ENCODE peak calls at places on chromosome 18, in seven cellular contexts. One of them, this sample, is unnamed.

GRCh38 chr18:8501044-8501443 is 108.2 kb upstream of the RAB12 start:
- DNase-seq in body of pancreas: no peak
- DNase-seq in PC-9: no peak
- DNase-seq in HCT116: no peak
- DNase-seq in left lung: no peak
- DNase-seq in CD8-positive, alpha-beta T cell: no peak
- DNase-seq in heart right ventricle: no peak
- DNase-seq in this sample: no peak

GRCh38 chr18:46462523-46462922 is 194.5 kb downstream of the LOXHD1 start:
- DNase-seq in heart right ventricle: no peak
- DNase-seq in left lung: no peak
- DNase-seq in HCT116: no peak
- DNase-seq in PC-9: no peak
- DNase-seq in CD8-positive, alpha-beta T cell: no peak
- DNase-seq in body of pancreas: no peak
- DNase-seq in this sample: no peak

GRCh38 chr18:8300749-8301148 is 308.5 kb upstream of the RAB12 start:
- DNase-seq in PC-9: no peak
- DNase-seq in left lung: no peak
- DNase-seq in CD8-positive, alpha-beta T cell: no peak
- DNase-seq in body of pancreas: no peak
- DNase-seq in heart right ventricle: no peak
- DNase-seq in HCT116: no peak
- DNase-seq in this sample: no peak

GRCh38 chr18:8329186-8329771 is 280.0 kb upstream of the RAB12 start:
- DNase-seq in heart right ventricle: no peak
- DNase-seq in PC-9: peak; percentile 94
- DNase-seq in CD8-positive, alpha-beta T cell: no peak
- DNase-seq in HCT116: no peak
- DNase-seq in left lung: no peak
- DNase-seq in body of pancreas: no peak
- DNase-seq in this sample: no peak

GRCh38 chr18:37385846-37386435 is 179.7 kb downstream of the CELF4 start:
- DNase-seq in heart right ventricle: no peak
- DNase-seq in HCT116: peak; percentile 24
- DNase-seq in PC-9: no peak
- DNase-seq in CD8-positive, alpha-beta T cell: no peak
- DNase-seq in left lung: no peak
- DNase-seq in body of pancreas: no peak
- DNase-seq in this sample: peak; percentile 20

GRCh38 chr18:10312316-10313015 is 142.0 kb upstream of the APCDD1 start:
- DNase-seq in body of pancreas: no peak
- DNase-seq in heart right ventricle: no peak
- DNase-seq in PC-9: no peak
- DNase-seq in CD8-positive, alpha-beta T cell: no peak
- DNase-seq in HCT116: no peak
- DNase-seq in left lung: no peak
- DNase-seq in this sample: no peak

GRCh38 chr18:27656167-27656778 is 471.2 kb upstream of the CHST9 start:
- DNase-seq in PC-9: no peak
- DNase-seq in CD8-positive, alpha-beta T cell: no peak
- DNase-seq in left lung: no peak
- DNase-seq in heart right ventricle: no peak
- DNase-seq in body of pancreas: no peak
- DNase-seq in HCT116: no peak
- DNase-seq in this sample: peak; percentile 16

GRCh38 chr18:13375302-13376255 is 157.0 kb downstream of the LDLRAD4 start:
- DNase-seq in body of pancreas: peak; percentile 37
- DNase-seq in HCT116: peak; percentile 48
- DNase-seq in left lung: peak; percentile 79
- DNase-seq in PC-9: no peak
- DNase-seq in CD8-positive, alpha-beta T cell: no peak
- DNase-seq in heart right ventricle: peak; percentile 76
- DNase-seq in this sample: peak; percentile 90

GRCh38 chr18:12086249-12086648 is 7.4 kb upstream of the ANKRD62 start:
- DNase-seq in body of pancreas: peak; percentile 98
- DNase-seq in PC-9: peak; percentile 36
- DNase-seq in left lung: peak; percentile 82
- DNase-seq in CD8-positive, alpha-beta T cell: no peak
- DNase-seq in HCT116: no peak
- DNase-seq in heart right ventricle: no peak
- DNase-seq in this sample: no peak

GRCh38 chr18:58091099-58091611 is 47.1 kb downstream of the NEDD4L start:
- DNase-seq in body of pancreas: peak; percentile 71
- DNase-seq in CD8-positive, alpha-beta T cell: no peak
- DNase-seq in left lung: no peak
- DNase-seq in HCT116: peak; percentile 4
- DNase-seq in PC-9: peak; percentile 90
- DNase-seq in heart right ventricle: no peak
- DNase-seq in this sample: peak; percentile 46

GRCh38 chr18:3985664-3986063 is 469.4 kb downstream of the DLGAP1 start:
- DNase-seq in body of pancreas: no peak
- DNase-seq in CD8-positive, alpha-beta T cell: no peak
- DNase-seq in PC-9: no peak
- DNase-seq in HCT116: no peak
- DNase-seq in left lung: no peak
- DNase-seq in heart right ventricle: no peak
- DNase-seq in this sample: peak; percentile 64

GRCh38 chr18:36813753-36814130 is 15.1 kb downstream of the TPGS2 start:
- DNase-seq in PC-9: no peak
- DNase-seq in heart right ventricle: no peak
- DNase-seq in body of pancreas: no peak
- DNase-seq in left lung: no peak
- DNase-seq in CD8-positive, alpha-beta T cell: no peak
- DNase-seq in HCT116: no peak
- DNase-seq in this sample: no peak

GRCh38 chr18:7987284-7987976 is 420.3 kb downstream of the PTPRM start:
- DNase-seq in PC-9: no peak
- DNase-seq in left lung: no peak
- DNase-seq in CD8-positive, alpha-beta T cell: no peak
- DNase-seq in body of pancreas: no peak
- DNase-seq in heart right ventricle: no peak
- DNase-seq in HCT116: no peak
- DNase-seq in this sample: peak; percentile 20

GRCh38 chr18:74742573-74742972 is 144.9 kb downstream of the ZNF407 start:
- DNase-seq in HCT116: no peak
- DNase-seq in CD8-positive, alpha-beta T cell: no peak
- DNase-seq in PC-9: no peak
- DNase-seq in heart right ventricle: no peak
- DNase-seq in left lung: no peak
- DNase-seq in body of pancreas: no peak
- DNase-seq in this sample: no peak

GRCh38 chr18:57542801-57543427 is 43.6 kb downstream of the FECH start:
- DNase-seq in PC-9: no peak
- DNase-seq in CD8-positive, alpha-beta T cell: no peak
- DNase-seq in left lung: no peak
- DNase-seq in body of pancreas: no peak
- DNase-seq in HCT116: no peak
- DNase-seq in heart right ventricle: no peak
- DNase-seq in this sample: no peak

GRCh38 chr18:8608795-8609673 is at the start of gene RAB12:
- DNase-seq in body of pancreas: peak; percentile 86
- DNase-seq in HCT116: peak; percentile 51
- DNase-seq in left lung: peak; percentile 98
- DNase-seq in heart right ventricle: peak; percentile 87
- DNase-seq in CD8-positive, alpha-beta T cell: peak; percentile 72
- DNase-seq in PC-9: peak; percentile 50
- DNase-seq in this sample: peak; percentile 85

GRCh38 chr18:11847811-11848210 is 3.4 kb upstream of the CHMP1B start:
- DNase-seq in body of pancreas: no peak
- DNase-seq in HCT116: no peak
- DNase-seq in heart right ventricle: no peak
- DNase-seq in CD8-positive, alpha-beta T cell: no peak
- DNase-seq in left lung: no peak
- DNase-seq in PC-9: no peak
- DNase-seq in this sample: no peak

GRCh38 chr18:2850816-2851215 is 4.0 kb downstream of the EMILIN2 start:
- DNase-seq in PC-9: peak; percentile 56
- DNase-seq in CD8-positive, alpha-beta T cell: no peak
- DNase-seq in body of pancreas: no peak
- DNase-seq in heart right ventricle: no peak
- DNase-seq in left lung: no peak
- DNase-seq in HCT116: no peak
- DNase-seq in this sample: no peak

GRCh38 chr18:41391616-41392610 is 563.1 kb upstream of the PIK3C3 start:
- DNase-seq in body of pancreas: peak; percentile 48
- DNase-seq in left lung: peak; percentile 63
- DNase-seq in HCT116: no peak
- DNase-seq in CD8-positive, alpha-beta T cell: no peak
- DNase-seq in heart right ventricle: peak; percentile 12
- DNase-seq in PC-9: no peak
- DNase-seq in this sample: peak; percentile 4

GRCh38 chr18:23964282-23965238 is 50.0 kb upstream of the TTC39C start:
- DNase-seq in PC-9: no peak
- DNase-seq in body of pancreas: peak; percentile 37
- DNase-seq in HCT116: peak; percentile 55
- DNase-seq in left lung: no peak
- DNase-seq in heart right ventricle: no peak
- DNase-seq in CD8-positive, alpha-beta T cell: peak; percentile 43
- DNase-seq in this sample: no peak

GRCh38 chr18:27544211-27544610 is 359.1 kb upstream of the CHST9 start:
- DNase-seq in HCT116: no peak
- DNase-seq in PC-9: no peak
- DNase-seq in left lung: no peak
- DNase-seq in CD8-positive, alpha-beta T cell: no peak
- DNase-seq in heart right ventricle: no peak
- DNase-seq in body of pancreas: no peak
- DNase-seq in this sample: no peak

GRCh38 chr18:61735564-61736102 is 157.2 kb downstream of the RNF152 start:
- DNase-seq in heart right ventricle: no peak
- DNase-seq in PC-9: no peak
- DNase-seq in body of pancreas: peak; percentile 60
- DNase-seq in CD8-positive, alpha-beta T cell: no peak
- DNase-seq in HCT116: no peak
- DNase-seq in left lung: no peak
- DNase-seq in this sample: no peak

GRCh38 chr18:3273042-3273441 is 11.1 kb downstream of the MYL12B start:
- DNase-seq in PC-9: no peak
- DNase-seq in CD8-positive, alpha-beta T cell: no peak
- DNase-seq in heart right ventricle: no peak
- DNase-seq in HCT116: no peak
- DNase-seq in body of pancreas: no peak
- DNase-seq in left lung: no peak
- DNase-seq in this sample: no peak

GRCh38 chr18:64134044-64134757 is 14.7 kb downstream of the LINC00305 start:
- DNase-seq in PC-9: peak; percentile 88
- DNase-seq in heart right ventricle: no peak
- DNase-seq in HCT116: no peak
- DNase-seq in CD8-positive, alpha-beta T cell: no peak
- DNase-seq in left lung: no peak
- DNase-seq in body of pancreas: no peak
- DNase-seq in this sample: peak; percentile 10

GRCh38 chr18:2923464-2923863 is 76.7 kb downstream of the EMILIN2 start:
- DNase-seq in PC-9: no peak
- DNase-seq in heart right ventricle: no peak
- DNase-seq in HCT116: no peak
- DNase-seq in CD8-positive, alpha-beta T cell: no peak
- DNase-seq in left lung: no peak
- DNase-seq in body of pancreas: no peak
- DNase-seq in this sample: no peak

GRCh38 chr18:59900222-59901128 is 679 bp downstream of the PMAIP1 start:
- DNase-seq in heart right ventricle: no peak
- DNase-seq in body of pancreas: peak; percentile 49
- DNase-seq in left lung: peak; percentile 81
- DNase-seq in PC-9: peak; percentile 67
- DNase-seq in HCT116: no peak
- DNase-seq in CD8-positive, alpha-beta T cell: peak; percentile 30
- DNase-seq in this sample: peak; percentile 43

GRCh38 chr18:46073474-46074331 is 1.6 kb upstream of the PSTPIP2 start:
- DNase-seq in CD8-positive, alpha-beta T cell: no peak
- DNase-seq in PC-9: peak; percentile 65
- DNase-seq in heart right ventricle: peak; percentile 64
- DNase-seq in HCT116: peak; percentile 51
- DNase-seq in left lung: no peak
- DNase-seq in body of pancreas: peak; percentile 44
- DNase-seq in this sample: no peak

GRCh38 chr18:48569139-48569914 is 30.5 kb downstream of the CTIF start:
- DNase-seq in left lung: no peak
- DNase-seq in body of pancreas: no peak
- DNase-seq in CD8-positive, alpha-beta T cell: no peak
- DNase-seq in heart right ventricle: no peak
- DNase-seq in HCT116: no peak
- DNase-seq in PC-9: no peak
- DNase-seq in this sample: no peak
- H3K27ac ChIP-seq in left lung: no peak overlapping the region
- H3K27ac ChIP-seq in body of pancreas: no peak overlapping the region
- H3K27ac ChIP-seq in CD8-positive, alpha-beta T cell: no peak overlapping the region
- H3K27ac ChIP-seq in heart right ventricle: no peak overlapping the region
- H3K27ac ChIP-seq in HCT116: no peak overlapping the region
- H3K27ac ChIP-seq in PC-9: no peak overlapping the region
- H3K27ac ChIP-seq in this sample: no peak overlapping the region

DNA sequence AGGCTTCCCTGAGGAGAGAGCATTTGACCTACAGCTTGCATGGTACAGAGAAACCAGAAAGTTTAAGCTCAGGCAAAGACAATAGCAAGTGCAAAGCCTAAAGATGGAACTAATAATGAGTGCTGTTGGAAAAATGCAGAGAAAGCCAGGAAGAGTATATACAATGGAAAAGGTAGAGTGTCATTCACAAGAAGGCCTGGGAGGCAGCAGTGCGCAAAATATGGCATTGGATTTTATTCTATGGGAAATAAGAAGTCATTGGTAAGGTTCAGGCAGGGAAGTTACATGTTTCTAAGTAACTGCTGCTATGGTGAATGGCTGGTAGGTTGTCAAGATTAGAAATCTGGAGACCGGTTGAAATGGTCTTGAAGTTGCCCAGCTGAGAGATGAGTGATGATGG is 2167.3 kb upstream of the CELF4 start:
- DNase-seq in CD8-positive, alpha-beta T cell: no peak
- DNase-seq in HCT116: no peak
- DNase-seq in body of pancreas: no peak
- DNase-seq in heart right ventricle: no peak
- DNase-seq in PC-9: no peak
- DNase-seq in left lung: no peak
- DNase-seq in this sample: no peak
- TF ChIP-seq CTCF in CD8-positive, alpha-beta T cell: no peak
- TF ChIP-seq CTCF in HCT116: peak; percentile 31
- TF ChIP-seq CTCF in body of pancreas: no peak
- TF ChIP-seq CTCF in heart right ventricle: no peak
- TF ChIP-seq CTCF in PC-9: no peak
- TF ChIP-seq CTCF in left lung: no peak
- TF ChIP-seq CTCF in this sample: no peak

GRCh38 chr18:56139792-56140254 is 498.6 kb downstream of the TXNL1 start:
- DNase-seq in left lung: no peak
- DNase-seq in CD8-positive, alpha-beta T cell: no peak
- DNase-seq in body of pancreas: peak; percentile 13
- DNase-seq in heart right ventricle: no peak
- DNase-seq in HCT116: no peak
- DNase-seq in PC-9: no peak
- DNase-seq in this sample: no peak
- H3K27ac ChIP-seq in left lung: peak overlapping the region; percentile 17
- H3K27ac ChIP-seq in CD8-positive, alpha-beta T cell: no peak overlapping the region
- H3K27ac ChIP-seq in body of pancreas: no peak overlapping the region
- H3K27ac ChIP-seq in heart right ventricle: no peak overlapping the region
- H3K27ac ChIP-seq in HCT116: no peak overlapping the region
- H3K27ac ChIP-seq in PC-9: no peak overlapping the region
- H3K27ac ChIP-seq in this sample: no peak overlapping the region

GRCh38 chr18:53702480-53702879 is 522.0 kb downstream of the MBD2 start:
- DNase-seq in PC-9: no peak
- DNase-seq in heart right ventricle: no peak
- DNase-seq in left lung: no peak
- DNase-seq in body of pancreas: no peak
- DNase-seq in HCT116: no peak
- DNase-seq in CD8-positive, alpha-beta T cell: no peak
- DNase-seq in this sample: no peak

GRCh38 chr18:53701697-53702096 is 522.8 kb downstream of the MBD2 start:
- DNase-seq in HCT116: no peak
- DNase-seq in left lung: no peak
- DNase-seq in PC-9: no peak
- DNase-seq in CD8-positive, alpha-beta T cell: no peak
- DNase-seq in heart right ventricle: no peak
- DNase-seq in body of pancreas: no peak
- DNase-seq in this sample: no peak

GRCh38 chr18:53698907-53699306 is 525.6 kb downstream of the MBD2 start:
- DNase-seq in body of pancreas: peak; percentile 5
- DNase-seq in heart right ventricle: peak; percentile 18
- DNase-seq in HCT116: no peak
- DNase-seq in left lung: no peak
- DNase-seq in CD8-positive, alpha-beta T cell: no peak
- DNase-seq in PC-9: no peak
- DNase-seq in this sample: peak; percentile 14
- TF ChIP-seq CTCF in body of pancreas: no peak
- TF ChIP-seq CTCF in heart right ventricle: peak; percentile 24
- TF ChIP-seq CTCF in HCT116: peak; percentile 38
- TF ChIP-seq CTCF in left lung: peak; percentile 57
- TF ChIP-seq CTCF in CD8-positive, alpha-beta T cell: no peak
- TF ChIP-seq CTCF in PC-9: peak; percentile 56
- TF ChIP-seq CTCF in this sample: peak; percentile 27